ENCODE peak calls at places on chromosomes 5 and 9, in six cellular contexts. F is HepG2, M is GM12878, L is K562, U is H1, D is HCT116. I is an unnamed sample.

GRCh38 chr5:73121109-73121443 is 701 bp downstream of the TMEM171 start:
- DNase-seq in D (no peak), F (no peak), L (no peak), M (no peak), U (no peak), I (no peak)

GRCh38 chr9:18610956-18611355 is 137.0 kb downstream of the ADAMTSL1 start:
- DNase-seq in D (no peak), M (no peak), F (no peak), L (no peak), U (no peak), I (no peak)

GRCh38 chr9:27473135-27473534 is 51.0 kb upstream of the IFNK start:
- DNase-seq in M (no peak), U (no peak), L (peak; percentile 16), F (no peak), D (no peak), I (no peak)

GRCh38 chr9:14249527-14249926 is 64.4 kb downstream of the NFIB start:
- DNase-seq in U (no peak), D (no peak), L (no peak), M (no peak), F (no peak), I (no peak)

GRCh38 chr5:119656023-119656422 is 26.7 kb downstream of the FAM170A start:
- DNase-seq in U (no peak), F (no peak), M (no peak), D (no peak), L (no peak), I (no peak)

GRCh38 chr9:90189306-90189705 is 453.3 kb downstream of the DIRAS2 start:
- DNase-seq in F (no peak), L (no peak), U (no peak), M (peak; percentile 24), D (no peak), I (no peak)

GRCh38 chr5:146041180-146041789 is 64.1 kb downstream of the PLAC8L1 start:
- DNase-seq in M (no peak), F (no peak), U (no peak), L (peak; percentile 24), D (no peak), I (no peak)

GRCh38 chr9:129623331-129623730 is 2.4 kb upstream of the C9orf50 start:
- DNase-seq in M (no peak), F (no peak), U (no peak), L (no peak), D (no peak), I (no peak)

GRCh38 chr5:40762716-40763115 is 7.0 kb upstream of the TTC33 start:
- DNase-seq in U (no peak), D (no peak), F (no peak), M (no peak), L (no peak), I (no peak)

GRCh38 chr9:111356567-111357244 is 26.7 kb upstream of the OR2K2 start:
- DNase-seq in L (no peak), M (no peak), F (no peak), D (peak; percentile 52), U (no peak), I (no peak)

GRCh38 chr9:91515074-91515687 is 91.5 kb upstream of the NFIL3 start:
- DNase-seq in L (peak; percentile 17), U (no peak), D (no peak), M (peak; percentile 30), F (no peak), I (no peak)

GRCh38 chr5:170161069-170161468 is 55.4 kb downstream of the FOXI1 start:
- DNase-seq in F (no peak), D (no peak), M (no peak), U (no peak), L (no peak), I (no peak)

GRCh38 chr9:120935383-120935857 is 8.8 kb upstream of the TRAF1 start:
- DNase-seq in F (no peak), L (peak; percentile 63), D (no peak), M (no peak), U (no peak), I (no peak)

GRCh38 chr5:149358818-149359217 is 972 bp downstream of the PCYOX1L start:
- DNase-seq in D (no peak), M (no peak), U (no peak), F (no peak), L (no peak), I (no peak)

GRCh38 chr5:92402045-92402444 is 1018.9 kb upstream of the ARRDC3 start:
- DNase-seq in U (no peak), L (no peak), D (no peak), M (no peak), F (no peak), I (no peak)

GRCh38 chr9:20319641-20320337 is 302.5 kb downstream of the MLLT3 start:
- DNase-seq in F (no peak), U (no peak), M (no peak), D (peak; percentile 8), L (no peak), I (no peak)

GRCh38 chr9:6304232-6304631 is 23.9 kb upstream of the TPD52L3 start:
- DNase-seq in L (no peak), M (no peak), D (no peak), U (no peak), F (no peak), I (no peak)

GRCh38 chr5:53246042-53246836 is 136.7 kb upstream of the MOCS2 start:
- DNase-seq in F (no peak), U (no peak), D (no peak), M (no peak), L (peak; percentile 32), I (no peak)

GRCh38 chr5:66223637-66224036 is 79.5 kb downstream of the SREK1 start:
- DNase-seq in F (no peak), L (peak; percentile 29), M (no peak), D (peak; percentile 21), U (no peak), I (no peak)

GRCh38 chr9:110257097-110257955 is 1.0 kb upstream of the TXN start:
- DNase-seq in M (no peak), D (no peak), U (no peak), L (no peak), F (peak; percentile 27), I (peak; percentile 15)

GRCh38 chr9:3794005-3794404 is 268.2 kb upstream of the RFX3 start:
- DNase-seq in D (no peak), U (no peak), F (peak; percentile 88), L (no peak), M (no peak), I (no peak)

GRCh38 chr9:83714316-83714715 is 6.6 kb upstream of the UBQLN1 start:
- DNase-seq in M (no peak), U (no peak), D (no peak), L (peak; percentile 12), F (no peak), I (no peak)

GRCh38 chr5:80408475-80408875 is 611 bp downstream of the ZFYVE16 start:
- DNase-seq in U (no peak), F (peak; percentile 68), L (peak; percentile 65), D (no peak), M (no peak), I (no peak)

GRCh38 chr5:17401509-17402290 is 96.3 kb upstream of the TAF11L2 start:
- DNase-seq in M (no peak), L (no peak), U (no peak), D (no peak), F (no peak), I (no peak)

GRCh38 chr9:81633952-81634421 is 55.4 kb downstream of the TLE1 start:
- DNase-seq in F (peak; percentile 94), M (no peak), L (no peak), D (no peak), U (no peak), I (no peak)

GRCh38 chr5:173598686-173599085 is 17.8 kb downstream of the BOD1 start:
- DNase-seq in U (no peak), M (no peak), F (no peak), D (no peak), L (no peak), I (no peak)

GRCh38 chr5:116361171-116361967 is 213.3 kb downstream of the SEMA6A start:
- DNase-seq in L (no peak), F (no peak), U (peak; percentile 87), M (no peak), D (no peak), I (no peak)

GRCh38 chr5:141412853-141413539 is at the start of gene PCDHGA10:
- DNase-seq in U (peak; percentile 67), L (peak; percentile 51), F (peak; percentile 15), D (peak; percentile 71), M (peak; percentile 27), I (no peak)

DNA sequence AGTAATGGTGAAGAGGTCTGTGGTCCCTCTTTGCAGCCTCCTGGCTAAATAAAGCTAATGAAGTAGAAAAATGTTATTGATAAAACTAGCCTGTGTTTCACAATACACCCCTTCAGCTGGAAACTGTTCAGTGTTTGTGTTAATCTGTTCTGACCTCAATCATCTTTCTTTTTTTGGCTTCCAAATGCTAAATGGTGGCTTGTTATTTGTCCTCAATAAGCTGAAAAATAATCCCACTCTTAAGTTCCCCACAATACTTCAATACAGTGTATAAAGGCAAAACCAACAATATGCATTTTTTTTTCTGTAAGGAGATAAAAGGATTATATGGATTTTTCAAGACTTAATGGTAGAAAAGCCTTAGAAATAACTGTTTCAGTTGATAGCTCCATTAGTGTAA is 560.5 kb downstream of the TUSC1 start:
- DNase-seq in F (no peak), U (no peak), M (no peak), D (no peak), L (no peak), I (no peak)
- TF ChIP-seq ZNF274 in F (no peak), U (no peak), M (no peak), D (no peak), L (no peak), I (no peak)

DNA sequence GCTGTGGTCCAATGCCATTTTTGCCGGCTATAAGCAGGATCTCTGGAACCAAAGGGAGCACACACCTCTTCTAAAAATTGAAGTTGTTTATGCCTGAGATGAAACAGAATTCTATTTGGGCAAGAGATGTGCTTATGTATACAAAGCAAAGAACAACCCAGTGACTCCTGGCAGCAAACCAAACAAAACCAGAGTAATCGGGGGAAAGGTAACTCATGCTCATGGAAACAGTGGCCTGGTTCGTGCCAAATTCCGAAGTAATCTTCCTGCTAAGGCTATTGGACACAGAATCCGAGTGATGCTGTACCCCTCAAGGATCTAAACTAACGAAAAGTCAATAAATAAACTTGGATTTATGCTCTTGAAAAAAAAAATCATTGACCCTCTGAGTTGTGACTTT is 178.7 kb downstream of the CEMIP2 start:
- DNase-seq in U (no peak), L (no peak), D (no peak), F (no peak), M (no peak), I (no peak)
- TF ChIP-seq ZNF274 in U (no peak), L (no peak), D (no peak), F (no peak), M (no peak), I (no peak)

GRCh38 chr5:151925396-151925750 is 722 bp upstream of the GLRA1 start:
- DNase-seq in M (no peak), U (no peak), L (no peak), F (no peak), D (no peak), I (no peak)
- TF ChIP-seq ZNF274 in M (no peak), U (no peak), L (no peak), F (no peak), D (no peak), I (no peak)

DNA sequence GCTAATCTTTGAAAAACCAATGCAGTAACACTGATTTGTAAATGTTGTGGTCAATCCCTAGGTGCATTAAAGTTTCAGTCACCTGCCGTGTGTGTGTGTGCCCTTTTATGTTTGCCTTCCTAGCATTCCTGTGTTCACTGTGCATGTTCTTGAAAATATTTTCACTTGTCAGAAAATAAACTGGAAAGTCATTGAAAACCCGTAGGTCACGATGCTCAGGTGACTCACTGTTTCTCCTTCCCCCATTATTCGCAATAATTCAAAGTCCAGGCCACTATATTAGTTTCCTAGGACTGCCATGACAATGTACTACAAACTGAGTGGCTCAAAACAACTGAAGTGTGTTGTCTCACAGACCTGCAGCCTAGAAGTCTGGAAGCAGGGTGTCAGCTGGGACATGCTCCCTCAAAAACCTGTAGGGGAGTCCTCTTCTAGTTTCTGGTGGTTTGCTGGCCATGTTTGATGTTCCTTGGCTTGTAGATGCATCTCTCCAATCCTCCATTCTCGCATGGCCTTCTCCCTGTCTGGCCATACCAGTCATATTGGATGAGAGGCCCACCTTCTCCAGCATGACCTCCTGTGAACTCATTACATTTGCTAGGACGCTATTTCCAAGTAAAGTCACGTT is 29.3 kb downstream of the MARVELD2 start:
- DNase-seq in U (peak; percentile 23), L (no peak), D (no peak), F (peak; percentile 95), M (no peak), I (no peak)
- TF ChIP-seq ZNF274 in U (no peak), L (no peak), D (no peak), F (no peak), M (no peak), I (no peak)